ENCODE peak calls at places on chromosome 13, in eight cellular contexts. T is fibroblast of pulmonary artery, O is choroid plexus epithelial cell, H is AG10803, I is tibial nerve, N is heart right ventricle, V is fibroblast of mammary gland, J is thoracic aorta. S is an unnamed sample.

GRCh38 chr13:107210216-107211010 is 642.5 kb upstream of the ARGLU1 start:
- DNase-seq in T (peak; percentile 49), O (peak; percentile 62), H (peak; percentile 51), I (no peak), N (no peak), V (peak; percentile 4), J (no peak), S (no peak)

GRCh38 chr13:34657716-34658115 is 284.4 kb upstream of the NBEA start:
- DNase-seq in T (no peak), O (peak; percentile 29), H (peak; percentile 63), I (no peak), N (no peak), V (peak; percentile 67), J (no peak), S (peak; percentile 43)

GRCh38 chr13:27273658-27274425 is 3.2 kb downstream of the RASL11A start:
- DNase-seq in T (peak; percentile 72), O (peak; percentile 86), H (no peak), I (no peak), N (peak; percentile 32), V (no peak), J (peak; percentile 50), S (peak; percentile 67)

GRCh38 chr13:21020581-21020980 is 40.8 kb downstream of the LATS2 start:
- DNase-seq in T (no peak), O (no peak), H (no peak), I (no peak), N (no peak), V (no peak), J (no peak), S (no peak)

GRCh38 chr13:52926971-52927370 is 78.5 kb upstream of the PCDH8 start:
- DNase-seq in T (no peak), O (no peak), H (no peak), I (no peak), N (no peak), V (no peak), J (no peak), S (no peak)

GRCh38 chr13:27954406-27954851 is 14.7 kb downstream of the CDX2 start:
- DNase-seq in T (peak; percentile 13), O (no peak), H (peak; percentile 31), I (no peak), N (no peak), V (no peak), J (no peak), S (no peak)

GRCh38 chr13:45851171-45851889 is at the start of gene SIAH3:
- DNase-seq in T (peak; percentile 18), O (peak; percentile 42), H (no peak), I (peak; percentile 9), N (no peak), V (peak; percentile 29), J (no peak), S (no peak)

GRCh38 chr13:106507560-106508274 is 27.7 kb downstream of the EFNB2 start:
- DNase-seq in T (peak; percentile 96), O (peak; percentile 99), H (peak; percentile 95), I (no peak), N (no peak), V (peak; percentile 97), J (no peak), S (peak; percentile 92)

GRCh38 chr13:25581351-25581750 is 209.6 kb downstream of the ATP8A2 start:
- DNase-seq in T (no peak), O (no peak), H (no peak), I (no peak), N (no peak), V (no peak), J (no peak), S (no peak)

GRCh38 chr13:113663934-113664333 is 3.1 kb upstream of the GRK1 start:
- DNase-seq in T (no peak), O (no peak), H (no peak), I (no peak), N (no peak), V (no peak), J (no peak), S (no peak)

GRCh38 chr13:99425485-99426341 is 75.6 kb upstream of the TM9SF2 start:
- DNase-seq in T (no peak), O (no peak), H (no peak), I (no peak), N (no peak), V (no peak), J (no peak), S (no peak)

GRCh38 chr13:29934531-29935308 is 84.3 kb upstream of the UBL3 start:
- DNase-seq in T (no peak), O (no peak), H (no peak), I (no peak), N (no peak), V (no peak), J (no peak), S (no peak)

GRCh38 chr13:108572782-108573211 is 56.6 kb upstream of the MYO16 start:
- DNase-seq in T (no peak), O (no peak), H (no peak), I (no peak), N (no peak), V (peak; percentile 2), J (no peak), S (no peak)

GRCh38 chr13:91745962-91746361 is 347.5 kb downstream of the GPC5 start:
- DNase-seq in T (no peak), O (no peak), H (no peak), I (no peak), N (no peak), V (no peak), J (no peak), S (no peak)

DNA sequence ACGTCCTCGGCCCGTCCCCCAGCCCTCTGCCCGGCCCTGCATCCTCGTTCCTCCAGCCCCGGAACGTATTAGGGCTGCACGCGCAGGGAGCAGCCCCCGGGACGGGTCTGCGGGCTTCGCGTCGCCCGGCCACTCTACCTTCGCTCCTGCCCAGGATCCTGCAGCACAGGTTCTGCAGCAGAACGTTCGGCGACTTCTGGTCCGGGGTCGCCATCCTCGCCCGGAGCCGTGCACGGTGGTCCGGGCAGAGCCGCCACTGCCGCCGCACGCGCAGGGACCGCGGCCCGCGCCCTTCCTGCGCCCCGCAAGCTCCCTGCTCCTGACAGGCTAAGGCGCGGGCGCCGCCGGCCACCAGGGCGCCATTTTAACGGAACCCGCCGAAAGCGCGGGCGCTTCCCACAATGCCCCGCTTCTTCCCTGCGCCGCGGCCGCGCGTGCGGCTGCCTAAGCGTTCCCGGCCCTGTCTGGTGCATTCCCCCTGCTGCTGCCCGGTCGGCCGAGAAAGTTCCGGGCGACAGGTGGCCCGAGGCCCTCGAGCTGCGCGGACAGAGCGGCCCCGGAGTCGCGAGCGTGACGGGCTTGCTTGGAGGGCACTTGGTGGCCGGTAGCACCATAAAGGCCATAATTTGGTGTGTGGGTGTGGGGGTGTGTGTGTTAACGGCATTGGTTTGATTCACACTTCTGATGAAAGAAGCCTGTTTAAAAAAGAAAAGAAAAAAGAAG is at the start of gene TUBGCP3:
- DNase-seq in T (peak; percentile 84), O (peak; percentile 83), H (peak; percentile 81), I (peak; percentile 59), N (peak; percentile 85), V (peak; percentile 77), J (peak; percentile 21), S (peak; percentile 96)
- TF ChIP-seq CTCF in T (no peak), O (no peak), H (no peak), I (peak; percentile 61), N (peak; percentile 22), V (no peak), J (peak; percentile 30), S (no peak)

GRCh38 chr13:51643882-51644281 is 59.6 kb downstream of the WDFY2 start:
- DNase-seq in T (peak; percentile 93), O (peak; percentile 95), H (peak; percentile 95), I (no peak), N (no peak), V (peak; percentile 95), J (no peak), S (peak; percentile 92)

GRCh38 chr13:51644649-51645048 is 60.4 kb downstream of the WDFY2 start:
- DNase-seq in T (peak; percentile 61), O (peak; percentile 63), H (peak; percentile 73), I (no peak), N (no peak), V (peak; percentile 45), J (no peak), S (no peak)

GRCh38 chr13:51646041-51646670 is 61.9 kb downstream of the WDFY2 start:
- DNase-seq in T (no peak), O (no peak), H (no peak), I (no peak), N (no peak), V (no peak), J (no peak), S (no peak)

GRCh38 chr13:51645154-51645650 is 60.9 kb downstream of the WDFY2 start:
- DNase-seq in T (peak; percentile 90), O (peak; percentile 92), H (peak; percentile 91), I (no peak), N (no peak), V (peak; percentile 85), J (no peak), S (peak; percentile 79)

DNA sequence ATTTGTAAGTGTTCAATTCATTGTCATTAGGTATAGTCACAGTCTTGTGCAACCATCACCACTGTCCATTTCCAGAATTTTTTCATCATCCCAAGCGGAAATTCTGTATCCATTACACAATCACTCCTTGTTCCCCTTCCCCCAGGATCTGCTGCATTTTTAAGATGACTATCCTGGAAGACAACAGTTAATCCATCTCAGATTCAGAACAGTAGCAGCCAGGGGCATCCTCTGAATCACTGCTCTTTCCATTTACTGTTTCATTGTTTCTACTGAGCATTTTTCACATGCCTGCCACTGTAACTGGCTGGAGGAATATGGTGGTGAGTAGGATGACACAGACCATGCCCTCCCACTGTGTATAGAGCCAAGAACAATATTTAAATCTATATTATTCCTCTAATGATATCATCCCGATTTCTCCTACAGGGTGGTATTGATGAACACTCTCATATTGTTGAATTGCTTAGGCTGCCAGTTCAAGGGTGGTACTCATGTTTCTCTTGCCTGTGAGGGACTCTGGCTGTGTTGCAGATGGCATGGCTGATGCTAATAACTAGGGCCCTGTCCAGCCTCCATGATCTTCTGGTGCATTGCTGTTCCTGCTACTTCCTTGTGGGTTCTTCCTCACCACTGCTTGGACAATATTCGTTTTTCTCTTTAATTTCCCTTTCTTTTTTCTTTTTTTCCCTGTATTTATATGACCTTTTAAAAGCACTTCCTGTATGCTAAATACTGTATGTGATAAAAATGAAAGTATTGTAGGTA is 59.0 kb downstream of the WDFY2 start:
- DNase-seq in T (peak; percentile 93), O (peak; percentile 83), H (peak; percentile 98), I (no peak), N (no peak), V (peak; percentile 97), J (no peak), S (peak; percentile 97)
- H3K4me3 ChIP-seq in T (peak overlapping the region; percentile 1), O (no peak overlapping the region), H (peak overlapping the region; percentile 33), I (no peak overlapping the region), N (no peak overlapping the region), V (peak overlapping the region; percentile 12), J (no peak overlapping the region), S (no peak overlapping the region)

DNA sequence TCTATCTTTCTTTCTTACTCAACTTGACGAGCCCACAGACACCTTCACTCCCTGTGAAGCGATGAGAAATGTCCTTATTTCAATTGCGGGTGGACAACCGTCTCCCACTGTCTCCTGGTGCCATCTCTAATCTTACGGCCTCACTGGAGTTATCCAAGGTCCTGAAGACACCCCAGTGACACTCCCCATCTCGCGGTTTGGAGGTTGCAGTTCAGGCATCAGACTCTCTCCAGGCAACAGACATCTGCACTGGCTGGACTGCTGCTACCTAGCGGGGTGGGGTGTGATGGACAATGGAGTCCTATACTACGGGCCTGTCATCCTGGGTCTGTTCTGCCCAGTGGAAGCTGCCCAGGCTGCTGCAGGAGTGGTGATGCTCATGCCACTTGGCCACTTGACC is 18.3 kb upstream of the IRS2 start:
- DNase-seq in T (no peak), O (no peak), H (no peak), I (no peak), N (no peak), V (no peak), J (no peak), S (no peak)
- TF ChIP-seq CTCF in T (no peak), O (no peak), H (no peak), I (no peak), N (no peak), V (no peak), J (no peak), S (no peak)

GRCh38 chr13:44840131-44840530 is 149.1 kb downstream of the NUFIP1 start:
- DNase-seq in T (peak; percentile 27), O (peak; percentile 22), H (peak; percentile 30), I (no peak), N (no peak), V (no peak), J (no peak), S (no peak)
- H3K4me3 ChIP-seq in T (no peak overlapping the region), O (no peak overlapping the region), H (no peak overlapping the region), I (no peak overlapping the region), N (no peak overlapping the region), V (no peak overlapping the region), J (no peak overlapping the region), S (no peak overlapping the region)